ENCODE peak calls at places on chromosomes 3 and 15, in seven cellular contexts. X is Calu3; K is astrocyte of the cerebellum; C is GM10248; A is esophagus muscularis mucosa; B is tibial artery; S is CD4-positive, alpha-beta T cell. T is an unnamed sample.

GRCh38 chr3:55947406-55947805 is 460.3 kb upstream of the WNT5A start:
- DNase-seq in X (no peak), K (no peak), C (no peak), A (no peak), B (no peak), S (no peak), T (no peak)

GRCh38 chr3:99637041-99637380 is 1.4 kb upstream of the COL8A1 start:
- DNase-seq in X (no peak), K (no peak), C (no peak), A (no peak), B (no peak), S (no peak), T (no peak)

GRCh38 chr15:52678036-52678467 is 1.1 kb downstream of the ATOSA start:
- DNase-seq in X (peak; percentile 51), K (no peak), C (peak; percentile 40), A (peak; percentile 93), B (peak; percentile 80), S (peak; percentile 64), T (no peak)

GRCh38 chr3:2525968-2526367 is 427.3 kb downstream of the CNTN4 start:
- DNase-seq in X (no peak), K (no peak), C (no peak), A (no peak), B (no peak), S (no peak), T (no peak)

GRCh38 chr15:74835312-74835823 is 7.6 kb downstream of the ULK3 start:
- DNase-seq in X (peak; percentile 92), K (no peak), C (peak; percentile 76), A (no peak), B (no peak), S (peak; percentile 55), T (no peak)

GRCh38 chr3:32817561-32818430 is at the start of gene TRIM71:
- DNase-seq in X (no peak), K (no peak), C (no peak), A (no peak), B (no peak), S (no peak), T (no peak)

GRCh38 chr15:77508541-77509505 is 88.1 kb downstream of the HMG20A start:
- DNase-seq in X (peak; percentile 73), K (no peak), C (no peak), A (no peak), B (peak; percentile 75), S (no peak), T (no peak)

GRCh38 chr3:4722103-4722502 is 229.0 kb downstream of the ITPR1 start:
- DNase-seq in X (peak; percentile 53), K (peak; percentile 60), C (peak; percentile 61), A (no peak), B (no peak), S (no peak), T (no peak)

GRCh38 chr15:100686021-100686724 is 83.8 kb downstream of the ASB7 start:
- DNase-seq in X (no peak), K (no peak), C (no peak), A (peak; percentile 94), B (peak; percentile 56), S (no peak), T (no peak)

GRCh38 chr3:61853912-61854311 is 292.5 kb downstream of the PTPRG start:
- DNase-seq in X (no peak), K (no peak), C (no peak), A (no peak), B (no peak), S (no peak), T (no peak)

GRCh38 chr15:40785814-40786213 is 16.0 kb downstream of the C15orf62 start:
- DNase-seq in X (no peak), K (no peak), C (no peak), A (no peak), B (no peak), S (no peak), T (no peak)

GRCh38 chr3:171431550-171431949 is 28.7 kb downstream of the TNIK start:
- DNase-seq in X (no peak), K (no peak), C (no peak), A (no peak), B (no peak), S (no peak), T (no peak)

GRCh38 chr3:154886437-154886836 is 193.7 kb upstream of the MME start:
- DNase-seq in X (no peak), K (peak; percentile 99), C (no peak), A (no peak), B (no peak), S (no peak), T (no peak)

DNA sequence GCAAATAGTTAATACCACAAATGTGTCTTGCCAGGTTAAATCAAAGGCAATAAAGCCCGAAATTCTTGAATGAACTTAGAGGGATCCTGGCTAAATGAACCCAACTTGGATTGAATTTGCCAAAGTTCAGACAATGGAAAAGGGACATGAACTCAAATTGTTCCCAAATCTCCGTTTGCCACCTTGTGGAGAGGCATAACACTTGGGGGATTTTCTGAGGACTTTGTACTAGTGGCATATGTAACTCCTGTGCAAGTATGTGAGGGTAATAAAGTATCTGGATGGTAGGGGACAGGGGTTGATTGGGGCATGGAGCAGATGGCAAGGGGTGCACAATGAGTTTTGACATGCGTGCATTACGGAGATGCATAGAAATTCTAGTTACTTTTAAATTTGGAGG is 1.3 kb upstream of the TCAIM start:
- DNase-seq in X (no peak), K (no peak), C (no peak), A (no peak), B (no peak), S (no peak), T (no peak)
- TF ChIP-seq CTCF in X (no peak), K (peak; percentile 16), C (no peak), A (no peak), B (no peak), S (no peak), T (peak; percentile 11)

GRCh38 chr3:18086078-18086477 is 339.1 kb downstream of the SATB1 start:
- DNase-seq in X (no peak), K (no peak), C (no peak), A (no peak), B (no peak), S (no peak), T (no peak)
- TF ChIP-seq CTCF in X (no peak), K (no peak), C (no peak), A (no peak), B (no peak), S (no peak), T (no peak)

GRCh38 chr15:91142097-91142744 is 42.2 kb downstream of the SV2B start:
- DNase-seq in X (peak; percentile 25), K (no peak), C (peak; percentile 26), A (no peak), B (no peak), S (no peak), T (no peak)
- TF ChIP-seq CTCF in X (peak; percentile 52), K (peak; percentile 32), C (peak; percentile 63), A (no peak), B (no peak), S (no peak), T (peak; percentile 26)

DNA sequence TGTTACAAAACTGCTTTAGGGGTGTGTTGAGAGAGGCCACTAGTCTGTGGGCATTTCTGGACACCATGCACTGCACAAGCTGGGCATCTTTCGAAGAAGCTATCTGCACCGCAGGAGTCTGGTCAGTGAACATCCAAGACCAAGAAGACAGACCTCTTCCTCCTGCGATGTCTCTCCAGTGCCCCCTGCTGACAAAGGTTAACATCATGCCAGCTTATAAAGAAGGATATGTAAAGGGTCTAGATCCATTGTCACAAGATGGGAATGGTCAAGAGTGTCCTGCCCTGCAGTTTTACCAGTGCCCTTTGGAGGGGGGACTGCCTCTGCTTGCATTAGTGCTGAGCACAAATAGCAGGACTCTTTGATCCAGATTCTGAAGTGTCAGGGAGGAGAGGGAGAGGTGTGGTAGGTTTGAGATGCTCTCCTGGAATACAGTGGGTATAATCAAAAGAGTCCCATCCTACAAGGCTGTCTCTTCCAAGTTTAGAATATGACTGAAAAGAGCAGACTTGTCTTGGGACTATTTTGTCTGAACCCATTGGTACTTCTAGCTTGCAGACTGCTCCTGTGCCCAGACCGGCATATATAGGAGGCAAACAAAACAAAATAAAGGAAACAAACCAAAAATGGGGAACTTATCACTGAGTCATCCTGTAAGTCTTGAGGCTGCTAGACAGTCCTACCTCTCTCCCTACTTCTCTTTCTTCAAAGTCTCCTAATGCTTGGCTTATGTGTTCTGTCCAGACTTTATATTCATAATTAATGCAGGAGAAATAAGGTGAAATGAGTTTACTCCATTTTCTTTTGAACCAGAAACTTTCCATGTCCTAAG is 266.5 kb downstream of the ZNF385D start:
- DNase-seq in X (peak; percentile 80), K (peak; percentile 55), C (peak; percentile 9), A (no peak), B (peak; percentile 30), S (no peak), T (peak; percentile 86)
- TF ChIP-seq CTCF in X (peak; percentile 70), K (peak; percentile 63), C (peak; percentile 52), A (peak; percentile 33), B (peak; percentile 40), S (no peak), T (peak; percentile 80)

DNA sequence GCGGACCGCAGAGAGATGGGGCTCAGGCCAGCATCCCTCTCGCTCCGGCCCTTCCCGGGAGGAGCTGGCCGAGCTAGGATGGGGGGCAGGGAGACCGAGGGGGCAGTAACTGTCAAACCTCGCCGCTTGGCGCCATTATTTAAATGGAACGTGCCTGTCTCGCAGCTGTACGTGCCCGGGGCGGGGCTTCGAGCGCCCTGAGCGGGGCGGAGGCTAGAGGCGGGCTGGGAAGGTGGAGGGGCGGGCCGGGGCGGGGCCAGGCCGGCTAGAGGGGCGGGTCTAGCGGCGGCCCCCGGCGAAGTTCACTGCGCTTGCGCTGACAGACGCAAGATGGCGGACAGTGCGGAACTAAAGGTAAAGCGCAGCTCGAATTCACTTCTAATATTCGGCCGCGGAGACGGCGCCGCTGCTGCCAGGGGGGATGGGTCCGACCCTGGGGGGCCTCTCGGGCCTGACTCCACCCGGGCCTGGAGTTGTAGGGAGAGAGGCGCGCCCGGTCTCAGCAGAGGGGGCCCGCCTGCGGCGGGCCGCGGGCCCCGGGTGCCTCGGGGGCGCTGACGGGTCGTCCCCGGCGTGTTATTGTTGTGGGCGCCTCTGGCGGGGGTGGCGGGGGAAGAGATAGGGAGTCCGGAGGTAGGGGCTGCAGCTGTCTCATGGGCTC is at the start of gene PIAS1:
- DNase-seq in X (peak; percentile 98), K (peak; percentile 70), C (peak; percentile 98), A (peak; percentile 96), B (peak; percentile 95), S (peak; percentile 93), T (peak; percentile 98)
- TF ChIP-seq CTCF in X (no peak), K (no peak), C (no peak), A (no peak), B (no peak), S (no peak), T (no peak)

GRCh38 chr3:177410734-177411133 is 213.5 kb upstream of the TBL1XR1 start:
- DNase-seq in X (peak; percentile 17), K (no peak), C (no peak), A (no peak), B (no peak), S (no peak), T (no peak)
- TF ChIP-seq CTCF in X (no peak), K (no peak), C (no peak), A (no peak), B (no peak), S (no peak), T (no peak)

DNA sequence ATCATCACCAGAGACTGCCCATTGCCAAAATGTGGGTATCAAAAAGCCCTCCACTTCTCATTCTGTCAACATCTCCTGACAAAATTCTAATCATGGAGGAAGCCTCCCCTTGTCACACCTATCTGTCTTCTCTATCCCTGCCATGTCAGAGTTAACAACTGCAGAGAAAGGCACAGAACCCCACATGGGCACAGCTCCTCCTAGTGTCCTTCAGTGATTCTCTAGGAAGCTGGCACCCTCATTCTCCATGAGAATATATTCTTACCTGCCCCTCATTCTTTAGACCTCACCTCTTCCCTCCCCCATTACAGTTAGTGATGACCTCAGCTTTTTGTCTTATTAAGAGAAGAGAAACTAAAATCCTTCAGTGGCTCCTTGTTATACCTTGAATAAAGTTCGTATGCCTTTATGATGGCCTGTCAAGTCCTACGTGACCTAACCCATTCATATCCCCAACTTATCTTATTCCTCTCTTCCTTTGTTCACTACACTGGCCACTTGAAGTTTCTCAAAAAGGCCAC is 44.6 kb downstream of the NME9 start:
- DNase-seq in X (no peak), K (no peak), C (no peak), A (no peak), B (no peak), S (no peak), T (no peak)
- TF ChIP-seq CTCF in X (no peak), K (peak; percentile 23), C (no peak), A (no peak), B (no peak), S (no peak), T (peak; percentile 7)

T was measured in osteocyte.